ENCODE peak calls at places on chromosomes 6 and 20, in nine cellular contexts. X is CD8-positive, alpha-beta T cell; C is bronchial epithelial cell; I is hypothalamus; A is activated naive CD8-positive, alpha-beta T cell treated with anti-CD3 and anti-CD28 coated beads, Interleukin-2, amount 50 U/mL, for 24 hours; P is cardiac muscle cell; D is activated CD4-positive, alpha-beta T cell treated with anti-CD3 and anti-CD28 coated beads for 24 hours; H is NCI-H1105 treated with DMSO at 0.1 percent for 48 hours; O is T-helper 22 cell. K is an unnamed sample.

GRCh38 chr20:33685328-33686007 is 717 bp downstream of the E2F1 start:
- DNase-seq in X (no peak), C (peak; percentile 8), I (no peak), A (peak; percentile 78), P (no peak), D (peak; percentile 63), H (peak; percentile 65), O (peak; percentile 44), K (peak; percentile 36)

GRCh38 chr20:21529863-21530262 is 16.0 kb upstream of the NKX2-2 start:
- DNase-seq in X (no peak), C (peak; percentile 8), I (no peak), A (no peak), P (no peak), D (no peak), H (peak; percentile 73), O (no peak), K (no peak)

GRCh38 chr20:53778041-53778516 is 184.4 kb upstream of the ZNF217 start:
- DNase-seq in X (no peak), C (no peak), I (no peak), A (no peak), P (no peak), D (no peak), H (no peak), O (no peak), K (no peak)

GRCh38 chr6:50062051-50062450 is 12.3 kb upstream of the DEFB112 start:
- DNase-seq in X (no peak), C (peak; percentile 32), I (no peak), A (no peak), P (no peak), D (no peak), H (no peak), O (no peak), K (peak; percentile 6)

GRCh38 chr20:23200914-23201313 is 114.8 kb upstream of the CD93 start:
- DNase-seq in X (no peak), C (peak; percentile 66), I (no peak), A (no peak), P (peak; percentile 27), D (no peak), H (peak; percentile 19), O (no peak), K (peak; percentile 67)

GRCh38 chr20:49832632-49833327 is 20.2 kb downstream of the SLC9A8 start:
- DNase-seq in X (no peak), C (peak; percentile 79), I (no peak), A (no peak), P (peak; percentile 79), D (no peak), H (no peak), O (no peak), K (no peak)

GRCh38 chr6:56259682-56260081 is 12.3 kb upstream of the COL21A1 start:
- DNase-seq in X (no peak), C (peak; percentile 70), I (no peak), A (no peak), P (peak; percentile 76), D (no peak), H (peak; percentile 87), O (no peak), K (no peak)

GRCh38 chr6:19214231-19214630 is 622.9 kb upstream of the ID4 start:
- DNase-seq in X (no peak), C (no peak), I (no peak), A (no peak), P (no peak), D (no peak), H (no peak), O (no peak), K (no peak)

GRCh38 chr6:105795913-105796517 is 290.1 kb upstream of the PRDM1 start:
- DNase-seq in X (no peak), C (peak; percentile 78), I (no peak), A (no peak), P (no peak), D (no peak), H (no peak), O (no peak), K (peak; percentile 56)

GRCh38 chr6:34888441-34888820 is 589 bp upstream of the TAF11 start:
- DNase-seq in X (no peak), C (peak; percentile 35), I (no peak), A (no peak), P (no peak), D (no peak), H (no peak), O (no peak), K (no peak)

GRCh38 chr6:133609404-133610270 is 279.3 kb upstream of the TCF21 start:
- DNase-seq in X (no peak), C (peak; percentile 99), I (no peak), A (no peak), P (peak; percentile 96), D (no peak), H (no peak), O (no peak), K (peak; percentile 98)

GRCh38 chr20:35952480-35953410 is 1.6 kb downstream of the SCAND1 start:
- DNase-seq in X (no peak), C (peak; percentile 27), I (no peak), A (peak; percentile 7), P (peak; percentile 32), D (no peak), H (peak; percentile 2), O (no peak), K (peak; percentile 48)

GRCh38 chr6:167005350-167006159 is 6.4 kb downstream of the CEP43 start:
- DNase-seq in X (no peak), C (no peak), I (no peak), A (no peak), P (peak; percentile 66), D (no peak), H (peak; percentile 18), O (no peak), K (peak; percentile 19)